ENCODE peak calls at places on chromosomes 13 and 19, in nine cellular contexts. X is HFFc6, C is Caco-2, U is lower leg skin, M is epithelial cell of esophagus, H is osteocyte, Q is RWPE1, Z is IMR-90, E is thoracic aorta. Y is an unnamed sample.

GRCh38 chr19:46546194-46546896 is 50.7 kb upstream of the PNMA8B start:
- DNase-seq in H (peak), C (peak), E (no peak), Z (peak), Q (peak), M (peak), U (peak), X (peak), Y (no peak)

GRCh38 chr13:69458013-69458412 is 649.6 kb upstream of the ATXN8OS start:
- DNase-seq in X (no peak), Z (no peak), M (no peak), E (no peak), U (no peak), Q (no peak), C (no peak), H (no peak), Y (no peak)

GRCh38 chr13:72163671-72164070 is 296.7 kb upstream of the DACH1 start:
- DNase-seq in C (no peak), Z (no peak), X (no peak), H (no peak), E (no peak), Q (no peak), U (no peak), M (peak), Y (no peak)

GRCh38 chr19:55526216-55527196 is 10.4 kb downstream of the SBK2 start:
- DNase-seq in H (no peak), Z (peak), Q (no peak), U (no peak), C (no peak), X (peak), M (peak), E (no peak), Y (no peak)

GRCh38 chr19:14023404-14024235 is 4.3 kb upstream of the RLN3 start:
- DNase-seq in M (peak), Q (peak), X (no peak), C (peak), E (no peak), Z (peak), U (no peak), H (no peak), Y (no peak)

GRCh38 chr19:42540071-42540553 is 11.8 kb upstream of the CEACAM1 start:
- DNase-seq in Q (no peak), E (no peak), Z (no peak), X (no peak), M (no peak), H (no peak), U (peak), C (no peak), Y (no peak)

GRCh38 chr13:107582171-107582570 is 633.2 kb downstream of the LIG4 start:
- DNase-seq in M (no peak), Z (no peak), C (no peak), U (no peak), Q (no peak), X (no peak), H (no peak), E (no peak), Y (no peak)

GRCh38 chr19:41367848-41368301 is 3.9 kb upstream of the B9D2 start:
- DNase-seq in C (no peak), X (peak), H (no peak), U (no peak), Z (peak), E (no peak), Q (peak), M (peak), Y (no peak)

GRCh38 chr19:5881543-5882299 is 11.4 kb upstream of the FUT5 start:
- DNase-seq in H (no peak), X (no peak), Q (no peak), U (no peak), Z (no peak), C (no peak), E (no peak), M (no peak), Y (no peak)

GRCh38 chr13:109569938-109570711 is 216.3 kb downstream of the IRS2 start:
- DNase-seq in U (no peak), M (no peak), H (no peak), C (no peak), X (no peak), E (no peak), Z (no peak), Q (no peak), Y (no peak)

GRCh38 chr19:18364826-18365528 is 21.0 kb upstream of the GDF15 start:
- DNase-seq in U (peak), C (peak), X (peak), Q (peak), M (peak), Z (peak), E (peak), H (no peak), Y (no peak)

GRCh38 chr13:22455036-22455435 is 725.7 kb upstream of the SGCG start:
- DNase-seq in M (no peak), Q (no peak), C (no peak), E (no peak), Z (no peak), X (no peak), H (no peak), U (no peak), Y (no peak)

GRCh38 chr13:36431204-36432105 is 840 bp upstream of the CCNA1 start:
- DNase-seq in U (no peak), X (no peak), Q (peak), Z (no peak), H (no peak), C (no peak), M (peak), E (no peak), Y (no peak)

GRCh38 chr13:111938743-111939142 is 128.2 kb upstream of the SOX1 start:
- DNase-seq in C (no peak), H (peak), Q (no peak), U (peak), M (no peak), Z (no peak), E (no peak), X (no peak), Y (no peak)

GRCh38 chr19:5288347-5288739 is 52.3 kb downstream of the PTPRS start:
- DNase-seq in X (no peak), Z (no peak), M (no peak), H (no peak), U (no peak), E (no peak), C (no peak), Q (no peak), Y (no peak)

GRCh38 chr19:48862827-48863226 is 5.6 kb downstream of the PLEKHA4 start:
- DNase-seq in Q (no peak), M (no peak), X (no peak), E (no peak), H (no peak), U (no peak), Z (no peak), C (no peak), Y (no peak)

GRCh38 chr19:12984683-12985048 is 10.6 kb upstream of the NFIX start:
- DNase-seq in M (no peak), E (no peak), Z (no peak), C (no peak), U (no peak), X (no peak), H (no peak), Q (no peak), Y (peak)

GRCh38 chr13:100024023-100024422 is 42.4 kb downstream of the ZIC2 start:
- DNase-seq in U (no peak), M (no peak), Q (no peak), H (peak), C (no peak), X (no peak), Z (no peak), E (no peak), Y (no peak)

GRCh38 chr19:28327905-28328304 is 885.0 kb downstream of the UQCRFS1 start:
- DNase-seq in X (no peak), Z (no peak), U (no peak), M (no peak), C (no peak), Q (no peak), E (no peak), H (no peak), Y (no peak)

GRCh38 chr13:32734511-32734910 is 148.3 kb downstream of the PDS5B start:
- DNase-seq in C (no peak), H (no peak), U (no peak), Q (peak), E (no peak), M (peak), X (peak), Z (peak), Y (no peak)

GRCh38 chr19:42311612-42312160 is 1.4 kb upstream of the TMEM145 start:
- DNase-seq in H (no peak), Q (no peak), X (no peak), C (no peak), M (peak), U (no peak), E (no peak), Z (no peak), Y (no peak)

GRCh38 chr19:34172661-34173144 is 399 bp downstream of the LSM14A start:
- DNase-seq in M (no peak), C (no peak), Z (no peak), E (no peak), X (no peak), U (no peak), H (peak), Q (peak), Y (no peak)

GRCh38 chr13:99104396-99104795 is 96.3 kb upstream of the UBAC2 start:
- DNase-seq in X (no peak), M (no peak), Z (no peak), U (no peak), H (no peak), Q (no peak), C (no peak), E (no peak), Y (no peak)

GRCh38 chr13:28707629-28708427 is 10.9 kb downstream of the SLC46A3 start:
- DNase-seq in H (no peak), M (peak), Z (peak), Q (peak), C (no peak), E (no peak), X (peak), U (no peak), Y (no peak)

GRCh38 chr13:40469581-40470282 is 196.7 kb downstream of the FOXO1 start:
- DNase-seq in U (no peak), C (no peak), X (no peak), M (no peak), Q (no peak), H (no peak), E (no peak), Z (no peak), Y (no peak)

GRCh38 chr19:40266111-40266510 is 19.0 kb downstream of the AKT2 start:
- DNase-seq in Q (no peak), U (no peak), Z (no peak), C (no peak), E (no peak), H (no peak), X (no peak), M (no peak), Y (no peak)

GRCh38 chr13:32164622-32165268 is 133.2 kb downstream of the FRY start:
- DNase-seq in Q (peak), Z (peak), H (no peak), X (peak), M (peak), C (peak), U (no peak), E (no peak), Y (no peak)

GRCh38 chr19:56111601-56112312 is 9.3 kb downstream of the ZNF787 start:
- DNase-seq in Z (no peak), Q (peak), C (no peak), E (no peak), H (no peak), M (no peak), U (no peak), X (no peak), Y (peak)

GRCh38 chr19:7370546-7370945 is 21.8 kb downstream of the ARHGEF18 start:
- DNase-seq in X (no peak), H (no peak), E (no peak), Z (no peak), C (no peak), M (no peak), U (no peak), Q (no peak), Y (no peak)

GRCh38 chr13:49877629-49878218 is 58.4 kb downstream of the SPRYD7 start:
- DNase-seq in E (no peak), Z (no peak), Q (no peak), M (no peak), H (no peak), X (peak), U (no peak), C (no peak), Y (no peak)

GRCh38 chr13:103100795-103101194 is 34.6 kb upstream of the SLC10A2 start:
- DNase-seq in Q (peak), E (no peak), M (peak), C (no peak), U (no peak), Z (no peak), H (no peak), X (no peak), Y (no peak)

GRCh38 chr19:16373539-16373938 is 48.9 kb downstream of the KLF2 start:
- DNase-seq in Z (peak), H (no peak), X (peak), E (no peak), C (no peak), U (no peak), M (no peak), Q (no peak), Y (no peak)

GRCh38 chr19:10454267-10454666 is 33.9 kb downstream of the PDE4A start:
- DNase-seq in H (no peak), M (no peak), U (no peak), Q (no peak), Z (peak), E (no peak), X (no peak), C (no peak), Y (no peak)

GRCh38 chr13:98103531-98103930 is 39.4 kb upstream of the FARP1 start:
- DNase-seq in X (peak), C (no peak), U (peak), Z (no peak), M (no peak), H (no peak), E (no peak), Q (no peak), Y (no peak)

GRCh38 chr19:2096543-2097329 is at the start of gene IZUMO4:
- DNase-seq in H (peak), M (peak), C (peak), X (peak), U (peak), E (peak), Z (peak), Q (peak), Y (peak)
- TF ChIP-seq CTCF in H (peak), M (peak), C (no peak), X (peak), U (no peak), E (peak), Z (peak), Q (peak), Y (peak)

DNA sequence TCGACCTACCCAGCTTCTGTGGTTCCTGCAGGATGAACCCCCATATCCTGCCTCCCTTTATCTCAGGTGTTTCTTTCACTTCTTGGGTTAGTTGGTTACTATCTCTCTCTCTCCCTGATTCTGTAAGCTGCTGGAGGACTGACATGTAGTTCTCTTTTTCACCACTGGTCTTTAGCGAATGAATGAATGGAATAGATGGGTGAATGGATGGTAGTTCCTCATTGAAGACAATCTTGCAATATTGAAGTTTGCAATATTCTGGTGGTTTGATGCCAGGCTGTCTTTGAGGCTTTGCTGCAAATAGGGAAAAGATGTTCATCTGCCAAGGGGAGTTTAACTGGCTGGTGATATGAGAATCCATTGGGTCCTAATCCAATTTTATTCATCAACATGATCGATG is 120.2 kb downstream of the UBL3 start:
- DNase-seq in E (no peak), C (no peak), Z (no peak), X (no peak), M (no peak), H (no peak), Q (no peak), U (no peak), Y (no peak)
- TF ChIP-seq CTCF in E (no peak), C (no peak), Z (no peak), X (peak), M (no peak), H (no peak), Q (no peak), U (no peak), Y (no peak)

GRCh38 chr13:113843864-113844556 is 19.9 kb downstream of the GAS6 start:
- DNase-seq in U (no peak), H (no peak), E (no peak), Q (no peak), C (no peak), Z (no peak), M (no peak), X (no peak), Y (no peak)
- TF ChIP-seq CTCF in U (no peak), H (no peak), E (no peak), Q (no peak), C (no peak), Z (no peak), M (no peak), X (peak), Y (no peak)

GRCh38 chr13:94992277-94992989 is 280.1 kb upstream of the SOX21 start:
- DNase-seq in C (no peak), M (peak), U (no peak), X (no peak), E (no peak), Q (no peak), Z (no peak), H (no peak), Y (no peak)

GRCh38 chr13:94987081-94987480 is 274.7 kb upstream of the SOX21 start:
- DNase-seq in Z (no peak), Q (no peak), C (no peak), M (peak), X (no peak), U (no peak), E (no peak), H (no peak), Y (no peak)

GRCh38 chr13:94987869-94988268 is 275.5 kb upstream of the SOX21 start:
- DNase-seq in M (peak), Q (no peak), E (no peak), H (no peak), Z (no peak), U (no peak), C (no peak), X (peak), Y (no peak)

GRCh38 chr13:94984974-94985373 is 272.6 kb upstream of the SOX21 start:
- DNase-seq in Q (no peak), M (no peak), H (no peak), Z (no peak), E (no peak), U (no peak), X (no peak), C (no peak), Y (no peak)

GRCh38 chr13:94988654-94989053 is 276.3 kb upstream of the SOX21 start:
- DNase-seq in H (no peak), M (no peak), X (no peak), E (no peak), C (no peak), Z (no peak), Q (no peak), U (no peak), Y (no peak)
- TF ChIP-seq CTCF in H (no peak), M (peak), X (no peak), E (no peak), C (no peak), Z (no peak), Q (no peak), U (no peak), Y (no peak)

GRCh38 chr13:93174260-93174659 is 52.3 kb upstream of the GPC6 start:
- DNase-seq in H (no peak), E (no peak), M (no peak), X (no peak), U (no peak), Q (no peak), C (no peak), Z (no peak), Y (no peak)

GRCh38 chr13:93169980-93170379 is 56.6 kb upstream of the GPC6 start:
- DNase-seq in E (no peak), X (peak), Z (peak), H (no peak), U (no peak), M (peak), C (no peak), Q (peak), Y (no peak)

GRCh38 chr13:93173656-93174055 is 53.0 kb upstream of the GPC6 start:
- DNase-seq in U (no peak), E (no peak), M (peak), X (no peak), Q (no peak), H (no peak), Z (peak), C (no peak), Y (no peak)

GRCh38 chr13:93172109-93172508 is 54.5 kb upstream of the GPC6 start:
- DNase-seq in C (no peak), Z (no peak), E (no peak), X (no peak), U (no peak), M (no peak), H (no peak), Q (no peak), Y (no peak)
- TF ChIP-seq CTCF in C (peak), Z (peak), E (no peak), X (peak), U (no peak), M (no peak), H (peak), Q (no peak), Y (no peak)

DNA sequence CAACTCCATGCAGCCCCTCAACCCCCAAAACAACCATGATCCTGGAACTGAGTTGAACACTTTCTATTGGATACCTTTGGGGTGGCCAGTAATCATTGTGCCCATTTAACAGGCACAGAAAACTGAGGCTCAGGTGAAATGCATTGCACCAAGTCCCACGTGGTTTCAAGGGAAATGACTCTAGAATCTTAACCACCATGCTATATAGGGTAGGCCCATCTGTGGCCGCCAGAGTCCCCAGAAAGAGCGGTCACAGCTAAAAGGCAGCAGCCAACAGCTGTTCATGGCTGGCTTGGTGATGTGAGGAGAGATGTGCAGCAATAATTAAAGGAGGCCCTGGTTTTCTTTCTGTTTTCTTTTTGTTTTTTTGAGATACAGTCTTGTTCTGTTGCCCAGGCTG is 2.6 kb downstream of the CNN1 start:
- DNase-seq in M (no peak), U (no peak), H (no peak), C (no peak), Z (no peak), X (no peak), Q (no peak), E (no peak), Y (no peak)
- TF ChIP-seq CTCF in M (no peak), U (no peak), H (no peak), C (no peak), Z (no peak), X (no peak), Q (no peak), E (no peak), Y (no peak)

Y was measured in natural killer cell.